ENCODE peak calls at places on chromosome 19, in eight cellular contexts. C, F, Z, T, O, S, H and L are unnamed samples.

GRCh38 chr19:33621811-33622504 is at the start of gene CHST8:
- DNase-seq in C (no peak), F (no peak), Z (no peak), T (peak; percentile 18), O (no peak), S (peak; percentile 64), H (no peak), L (no peak)

GRCh38 chr19:2055871-2056809 is 5.1 kb upstream of the MKNK2 start:
- DNase-seq in C (no peak), F (peak; percentile 64), Z (peak; percentile 53), T (peak; percentile 74), O (no peak), S (no peak), H (no peak), L (no peak)

GRCh38 chr19:23810496-23810895 is 51.8 kb upstream of the ZNF681 start:
- DNase-seq in C (no peak), F (no peak), Z (no peak), T (no peak), O (no peak), S (no peak), H (no peak), L (no peak)

GRCh38 chr19:18897108-18898029 is 1.4 kb upstream of the CERS1 start:
- DNase-seq in C (no peak), F (no peak), Z (no peak), T (no peak), O (no peak), S (no peak), H (no peak), L (no peak)

GRCh38 chr19:54903303-54903702 is 2.6 kb upstream of the NCR1 start:
- DNase-seq in C (no peak), F (no peak), Z (no peak), T (no peak), O (no peak), S (no peak), H (no peak), L (no peak)

GRCh38 chr19:10640361-10640760 is 13.8 kb upstream of the ILF3 start:
- DNase-seq in C (no peak), F (no peak), Z (no peak), T (peak; percentile 58), O (no peak), S (no peak), H (no peak), L (no peak)

GRCh38 chr19:58511353-58512208 is at the start of gene SLC27A5:
- DNase-seq in C (peak; percentile 97), F (no peak), Z (no peak), T (peak; percentile 56), O (no peak), S (no peak), H (no peak), L (no peak)

GRCh38 chr19:19554074-19555023 is 16.3 kb downstream of the CILP2 start:
- DNase-seq in C (no peak), F (peak; percentile 21), Z (no peak), T (peak; percentile 62), O (no peak), S (peak; percentile 45), H (peak; percentile 70), L (no peak)

GRCh38 chr19:3981373-3981735 is 3.9 kb downstream of the EEF2 start:
- DNase-seq in C (no peak), F (no peak), Z (no peak), T (no peak), O (no peak), S (no peak), H (peak; percentile 10), L (no peak)

GRCh38 chr19:19488041-19488874 is 27.1 kb downstream of the TSSK6 start:
- DNase-seq in C (peak; percentile 75), F (no peak), Z (no peak), T (peak; percentile 60), O (no peak), S (peak; percentile 57), H (peak; percentile 15), L (no peak)

GRCh38 chr19:56837492-56837891 is 3.0 kb downstream of the PEG3 start:
- DNase-seq in C (peak; percentile 91), F (no peak), Z (no peak), T (peak; percentile 22), O (no peak), S (peak; percentile 91), H (no peak), L (no peak)

GRCh38 chr19:5086232-5086631 is 117.3 kb downstream of the KDM4B start:
- DNase-seq in C (no peak), F (no peak), Z (no peak), T (no peak), O (no peak), S (no peak), H (no peak), L (no peak)
- TF ChIP-seq POLR2A in C (no peak), F (no peak), Z (no peak), T (no peak), O (no peak), S (no peak), H (no peak), L (no peak)

DNA sequence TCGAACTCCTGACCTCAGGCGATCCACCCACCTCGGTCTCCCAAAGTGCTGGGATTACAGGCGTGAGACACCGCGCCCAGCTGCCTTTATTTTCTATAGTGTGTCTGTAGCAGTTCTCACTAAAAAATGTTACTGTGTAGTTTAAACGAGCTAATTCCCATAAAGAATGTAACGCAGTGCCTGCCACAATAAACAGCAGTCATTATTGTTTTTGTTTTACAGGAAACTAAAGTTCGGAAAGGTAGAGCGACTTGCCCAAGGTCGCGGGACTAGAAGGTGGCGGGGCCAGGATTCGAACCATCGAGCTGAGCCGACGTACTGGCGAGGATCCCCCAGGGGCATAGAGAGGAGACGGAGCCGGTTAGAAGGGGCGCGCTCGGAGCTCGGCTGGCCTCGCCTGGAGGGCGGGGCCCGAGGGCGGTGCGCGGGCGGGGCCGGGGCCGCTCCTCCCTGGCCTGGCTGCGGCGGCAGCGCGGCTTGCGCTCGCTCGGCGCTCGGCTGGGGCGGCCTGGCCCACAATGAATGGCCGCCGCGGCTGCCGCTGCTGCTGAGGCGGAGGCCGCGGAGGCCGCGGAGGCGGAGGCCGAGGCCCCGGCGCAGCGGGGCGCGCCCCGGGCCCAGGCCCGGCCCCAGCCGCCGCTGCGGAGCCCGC is at the start of gene NACC1:
- DNase-seq in C (peak; percentile 93), F (peak; percentile 82), Z (peak; percentile 89), T (peak; percentile 91), O (no peak), S (peak; percentile 92), H (peak; percentile 91), L (peak; percentile 95)
- TF ChIP-seq POLR2A in C (no peak), F (no peak), Z (no peak), T (no peak), O (no peak), S (no peak), H (peak; percentile 41), L (peak; percentile 51)

DNA sequence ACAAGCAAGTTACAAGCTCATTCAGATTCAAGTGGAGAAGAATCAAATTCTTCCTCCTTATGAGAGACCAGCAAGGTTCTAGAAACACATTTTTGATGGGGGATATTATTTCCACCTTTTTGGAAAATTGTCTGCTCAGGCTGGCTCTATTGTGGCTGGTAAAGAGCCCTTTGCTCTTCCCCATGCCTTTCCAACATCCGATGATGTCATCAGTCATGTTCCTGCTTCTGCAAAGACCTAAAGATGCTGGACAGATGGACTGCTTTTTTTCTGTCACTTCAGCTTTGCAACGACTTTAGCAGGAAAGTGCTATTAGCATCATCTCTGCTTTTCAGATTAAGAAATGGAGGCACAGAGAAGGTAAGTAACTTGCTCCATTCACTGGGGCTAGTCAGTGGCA is 4.2 kb downstream of the ADGRE3 start:
- DNase-seq in C (no peak), F (no peak), Z (no peak), T (no peak), O (no peak), S (no peak), H (no peak), L (no peak)
- TF ChIP-seq POLR2A in C (no peak), F (no peak), Z (no peak), T (no peak), O (no peak), S (no peak), H (no peak), L (no peak)

GRCh38 chr19:29448046-29448445 is 77.7 kb upstream of the VSTM2B start:
- DNase-seq in C (no peak), F (no peak), Z (no peak), T (no peak), O (no peak), S (no peak), H (no peak), L (no peak)

GRCh38 chr19:29445246-29445645 is 80.5 kb upstream of the VSTM2B start:
- DNase-seq in C (no peak), F (no peak), Z (no peak), T (no peak), O (no peak), S (no peak), H (no peak), L (no peak)

GRCh38 chr19:29446331-29446730 is 79.5 kb upstream of the VSTM2B start:
- DNase-seq in C (no peak), F (no peak), Z (no peak), T (no peak), O (no peak), S (no peak), H (no peak), L (no peak)

GRCh38 chr19:29450306-29450705 is 75.5 kb upstream of the VSTM2B start:
- DNase-seq in C (no peak), F (no peak), Z (no peak), T (no peak), O (no peak), S (no peak), H (no peak), L (no peak)

GRCh38 chr19:29449371-29449770 is 76.4 kb upstream of the VSTM2B start:
- DNase-seq in C (no peak), F (no peak), Z (no peak), T (no peak), O (no peak), S (no peak), H (no peak), L (no peak)
- TF ChIP-seq POLR2A in C (no peak), F (no peak), Z (no peak), T (no peak), O (no peak), S (no peak), H (no peak), L (no peak)

DNA sequence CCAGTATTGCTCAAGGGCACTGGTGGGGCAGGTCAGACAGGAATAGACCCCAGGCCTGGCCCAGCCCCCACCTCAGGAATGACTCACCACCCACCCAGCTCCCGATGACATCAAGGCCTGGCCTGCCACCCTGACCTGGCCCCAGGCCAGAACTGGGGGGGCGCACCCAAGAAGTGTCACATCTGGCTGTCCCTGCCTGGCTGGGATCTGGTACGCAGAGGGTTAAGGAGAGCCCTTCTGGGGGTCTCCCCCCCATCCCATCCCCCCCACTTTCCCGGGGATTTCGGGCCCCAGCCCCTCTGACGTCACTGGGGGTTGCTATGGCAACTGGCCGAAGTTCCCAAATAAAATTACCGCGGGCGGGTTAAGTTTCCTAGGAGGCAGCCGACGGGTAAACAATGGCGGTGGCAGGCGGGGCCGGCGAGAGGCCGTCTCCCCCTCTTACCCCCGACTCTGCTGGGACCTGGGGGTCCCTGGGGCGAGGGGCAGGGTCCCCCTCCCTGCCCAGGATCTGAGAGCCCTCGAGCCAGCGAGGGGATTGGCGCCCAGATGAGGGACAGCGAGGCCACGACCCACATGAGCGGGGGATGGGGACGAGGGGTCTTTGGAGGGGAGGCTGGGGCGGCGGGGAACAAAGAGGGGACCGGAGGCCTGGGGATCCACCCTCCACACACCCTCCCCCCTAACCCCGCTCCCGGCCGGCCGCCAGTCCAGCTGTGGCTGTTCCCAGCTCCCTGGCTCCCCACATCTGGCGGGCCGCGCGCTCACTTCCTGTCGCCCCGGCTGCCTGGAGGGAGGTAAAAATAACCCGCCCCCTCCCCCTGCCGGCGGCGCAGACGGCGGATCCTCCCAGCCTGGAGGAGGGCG is 29.7 kb upstream of the NANOS3 start:
- DNase-seq in C (peak; percentile 89), F (peak; percentile 91), Z (peak; percentile 87), T (peak; percentile 93), O (no peak), S (peak; percentile 92), H (peak; percentile 92), L (peak; percentile 83)
- TF ChIP-seq POLR2A in C (peak; percentile 75), F (peak; percentile 85), Z (peak; percentile 31), T (peak; percentile 92), O (peak; percentile 77), S (peak; percentile 86), H (peak; percentile 16), L (no peak)

GRCh38 chr19:6424939-6425731 is 524 bp upstream of the KHSRP start:
- DNase-seq in C (peak; percentile 100), F (peak; percentile 100), Z (peak; percentile 100), T (peak; percentile 100), O (peak; percentile 99), S (peak; percentile 100), H (peak; percentile 99), L (peak; percentile 99)
- TF ChIP-seq POLR2A in C (no peak), F (no peak), Z (no peak), T (no peak), O (no peak), S (no peak), H (no peak), L (peak; percentile 38)